ENCODE peak calls at places on chromosomes 16 and 17, in five cellular contexts. L, J, V, X and C are unnamed samples.

GRCh38 chr17:35188111-35188510 is 6.1 kb downstream of the SLC35G3 start:
- DNase-seq in L (no peak), J (no peak), V (no peak), X (no peak), C (no peak)

GRCh38 chr17:2025622-2026309 is 632 bp upstream of the RTN4RL1 start:
- DNase-seq in L (peak; percentile 56), J (no peak), V (peak; percentile 77), X (peak; percentile 85), C (peak; percentile 82)

GRCh38 chr16:22627043-22627442 is 116.4 kb downstream of the NPIPB5 start:
- DNase-seq in L (no peak), J (no peak), V (no peak), X (no peak), C (peak; percentile 75)

GRCh38 chr17:28476076-28476475 is 2.6 kb downstream of the SLC13A2 start:
- DNase-seq in L (no peak), J (no peak), V (no peak), X (no peak), C (no peak)

GRCh38 chr16:5885521-5885920 is 787.9 kb upstream of the EEF2KMT start:
- DNase-seq in L (no peak), J (no peak), V (no peak), X (no peak), C (no peak)

GRCh38 chr16:27427538-27427937 is 25.6 kb downstream of the IL21R start:
- DNase-seq in L (no peak), J (no peak), V (no peak), X (no peak), C (no peak)

GRCh38 chr17:1011760-1012735 is 15.1 kb downstream of the TIMM22 start:
- DNase-seq in L (no peak), J (no peak), V (no peak), X (no peak), C (no peak)

GRCh38 chr16:29029168-29029994 is 44.5 kb downstream of the LAT start:
- DNase-seq in L (peak; percentile 40), J (peak; percentile 17), V (no peak), X (no peak), C (peak; percentile 12)

GRCh38 chr17:51191895-51192294 is 25.7 kb downstream of the NME2 start:
- DNase-seq in L (no peak), J (no peak), V (no peak), X (no peak), C (no peak)

GRCh38 chr17:55661359-55661758 is 61.3 kb downstream of the TMEM100 start:
- DNase-seq in L (peak; percentile 7), J (no peak), V (no peak), X (no peak), C (no peak)

GRCh38 chr17:67025216-67025792 is 19.1 kb upstream of the CACNG1 start:
- DNase-seq in L (no peak), J (no peak), V (no peak), X (no peak), C (peak; percentile 14)

GRCh38 chr16:29694384-29695195 is 15.6 kb downstream of the QPRT start:
- DNase-seq in L (no peak), J (no peak), V (no peak), X (no peak), C (no peak)

GRCh38 chr16:79269211-79269863 is 331.2 kb downstream of the MAF start:
- DNase-seq in L (no peak), J (peak; percentile 41), V (no peak), X (no peak), C (no peak)

GRCh38 chr16:66008136-66008535 is 358.4 kb upstream of the CDH5 start:
- DNase-seq in L (no peak), J (no peak), V (no peak), X (no peak), C (no peak)

GRCh38 chr16:50565428-50565827 is 17.2 kb downstream of the NKD1 start:
- DNase-seq in L (no peak), J (no peak), V (no peak), X (no peak), C (no peak)

GRCh38 chr16:28549301-28549899 is 4.3 kb upstream of the SGF29 start:
- DNase-seq in L (peak; percentile 47), J (no peak), V (no peak), X (no peak), C (peak; percentile 30)

GRCh38 chr17:18182190-18182977 is 1.2 kb upstream of the ALKBH5 start:
- DNase-seq in L (peak; percentile 16), J (no peak), V (no peak), X (no peak), C (peak; percentile 79)

GRCh38 chr17:1727258-1727789 is 2.8 kb downstream of the WDR81 start:
- DNase-seq in L (no peak), J (no peak), V (no peak), X (no peak), C (no peak)

GRCh38 chr16:84284168-84284722 is 10.4 kb upstream of the WFDC1 start:
- DNase-seq in L (no peak), J (no peak), V (peak; percentile 77), X (peak; percentile 81), C (peak; percentile 26)

GRCh38 chr17:36124879-36125824 is 21.5 kb downstream of the CCL4 start:
- DNase-seq in L (no peak), J (no peak), V (no peak), X (no peak), C (no peak)

GRCh38 chr16:2761886-2762583 is 9.6 kb downstream of the SRRM2 start:
- DNase-seq in L (no peak), J (no peak), V (no peak), X (peak; percentile 40), C (no peak)

GRCh38 chr16:596736-597060 is 6.8 kb downstream of the RAB40C start:
- DNase-seq in L (no peak), J (no peak), V (no peak), X (no peak), C (peak; percentile 32)

GRCh38 chr16:593406-593805 is 3.5 kb downstream of the RAB40C start:
- DNase-seq in L (no peak), J (no peak), V (no peak), X (no peak), C (peak; percentile 93)

GRCh38 chr16:593807-594206 is 3.9 kb downstream of the RAB40C start:
- DNase-seq in L (no peak), J (no peak), V (no peak), X (no peak), C (no peak)

GRCh38 chr16:595094-595528 is 5.2 kb downstream of the RAB40C start:
- DNase-seq in L (no peak), J (no peak), V (no peak), X (no peak), C (no peak)

GRCh38 chr16:595942-596735 is 6.3 kb downstream of the RAB40C start:
- DNase-seq in L (no peak), J (no peak), V (no peak), X (no peak), C (peak; percentile 79)
- H3K4me1 ChIP-seq in L (peaks cover under 1% of the 10 kb centered on the region), J (peaks cover 5% of the 10 kb centered on the region), V (peaks cover 43% of the 10 kb centered on the region), X (peaks cover 12% of the 10 kb centered on the region), C (peaks cover 68% of the 10 kb centered on the region)

GRCh38 chr16:31487076-31487719 is 4.3 kb downstream of the SLC5A2 start:
- DNase-seq in L (no peak), J (no peak), V (no peak), X (no peak), C (no peak)

GRCh38 chr16:31489616-31490584 is 7.0 kb downstream of the SLC5A2 start:
- DNase-seq in L (no peak), J (no peak), V (no peak), X (no peak), C (no peak)

GRCh38 chr16:31488630-31489564 is 6.0 kb downstream of the SLC5A2 start:
- DNase-seq in L (no peak), J (no peak), V (no peak), X (peak; percentile 62), C (no peak)

GRCh38 chr16:31486036-31486435 is 3.1 kb downstream of the SLC5A2 start:
- DNase-seq in L (no peak), J (no peak), V (no peak), X (no peak), C (no peak)

GRCh38 chr16:31487720-31488629 is 5.1 kb downstream of the SLC5A2 start:
- DNase-seq in L (peak; percentile 21), J (peak; percentile 76), V (no peak), X (peak; percentile 72), C (peak; percentile 55)
- TF ChIP-seq POLR2A in L (no peak), J (no peak), V (no peak), X (no peak), C (no peak)

GRCh38 chr17:79757140-79757745 is 20.7 kb upstream of the CBX2 start:
- DNase-seq in L (no peak), J (no peak), V (no peak), X (peak; percentile 36), C (no peak)

GRCh38 chr17:79754359-79754758 is 23.6 kb upstream of the CBX2 start:
- DNase-seq in L (no peak), J (no peak), V (no peak), X (no peak), C (no peak)

GRCh38 chr17:79752175-79752574 is 21.4 kb downstream of the ENPP7 start:
- DNase-seq in L (no peak), J (no peak), V (no peak), X (peak; percentile 29), C (no peak)

GRCh38 chr17:79758260-79758659 is 19.7 kb upstream of the CBX2 start:
- DNase-seq in L (no peak), J (no peak), V (no peak), X (no peak), C (no peak)

DNA sequence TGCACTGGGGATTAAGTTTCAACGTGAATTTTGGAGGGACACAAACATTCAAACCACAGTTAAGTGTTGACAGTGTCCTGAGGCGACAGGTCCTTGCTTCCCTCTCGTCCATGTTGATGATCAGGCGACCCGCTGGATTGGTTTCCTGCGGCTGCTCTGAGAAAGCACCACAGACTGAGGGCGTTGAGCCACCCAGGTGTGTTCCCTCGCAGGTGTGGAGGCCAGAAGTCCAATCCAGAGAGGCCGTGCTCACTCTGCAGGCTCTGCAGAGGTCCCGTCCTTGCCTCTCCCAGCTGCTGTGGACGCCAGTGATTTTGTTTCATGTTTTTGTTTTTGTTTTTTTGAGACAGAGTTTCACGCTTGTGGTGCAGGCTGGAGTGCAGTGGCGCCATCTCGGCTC is 22.4 kb upstream of the CBX2 start:
- DNase-seq in L (no peak), J (no peak), V (no peak), X (peak; percentile 49), C (no peak)
- H3K27ac ChIP-seq in L (no peak overlapping the region), J (no peak overlapping the region), V (no peak overlapping the region), X (no peak overlapping the region), C (no peak overlapping the region)

GRCh38 chr16:85437161-85438052 is 175.7 kb upstream of the GSE1 start:
- DNase-seq in L (no peak), J (no peak), V (no peak), X (no peak), C (peak; percentile 69)

GRCh38 chr16:85433477-85433876 is 179.6 kb upstream of the GSE1 start:
- DNase-seq in L (no peak), J (no peak), V (no peak), X (no peak), C (no peak)

GRCh38 chr16:85436636-85437160 is 176.4 kb upstream of the GSE1 start:
- DNase-seq in L (no peak), J (no peak), V (no peak), X (no peak), C (peak; percentile 67)

GRCh38 chr16:85435298-85435697 is 177.8 kb upstream of the GSE1 start:
- DNase-seq in L (no peak), J (no peak), V (no peak), X (no peak), C (no peak)

DNA sequence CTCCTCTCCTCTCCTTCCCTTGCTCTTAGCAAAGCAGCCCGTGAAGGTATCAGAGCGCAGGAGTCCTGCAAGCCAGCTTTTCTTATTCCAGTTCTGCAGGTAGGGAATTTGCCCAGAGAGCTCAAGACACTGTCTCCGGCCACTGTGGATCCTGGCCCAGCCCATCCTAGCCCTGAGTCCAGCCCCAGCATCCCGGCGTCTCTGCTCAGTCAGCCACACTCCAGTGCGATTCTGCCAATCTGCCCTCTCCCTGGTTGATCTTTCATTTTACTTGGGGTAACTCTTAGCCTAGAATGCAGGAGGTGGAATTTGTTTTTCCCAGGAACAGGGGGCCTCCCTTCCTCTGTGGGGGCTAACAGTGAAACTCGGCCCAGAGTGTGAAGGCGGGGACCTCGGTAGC is 176.9 kb upstream of the GSE1 start:
- DNase-seq in L (no peak), J (no peak), V (no peak), X (no peak), C (no peak)
- H3K4me1 ChIP-seq in L (no peaks in the 10 kb centered on the region), J (peaks cover 3% of the 10 kb centered on the region), V (peaks cover 28% of the 10 kb centered on the region), X (peaks cover 17% of the 10 kb centered on the region), C (peaks cover 24% of the 10 kb centered on the region)